ENCODE peak calls at places on chromosomes 2 and 18, in seven cellular contexts. O is H1, V is A549, Q is heart left ventricle, N is endothelial cell of umbilical vein, W is spleen, I is sigmoid colon. P is an unnamed sample.

GRCh38 chr2:147756103-147756502 is 88.7 kb upstream of the ACVR2A start:
- DNase-seq in O (no peak), V (no peak), Q (no peak), N (no peak), W (no peak), I (no peak), P (no peak)

GRCh38 chr2:27249891-27250651 is 12.8 kb downstream of the SLC30A3 start:
- DNase-seq in O (peak; percentile 93), V (peak; percentile 79), Q (peak; percentile 62), N (peak; percentile 64), W (peak; percentile 85), I (no peak), P (no peak)

GRCh38 chr18:61528961-61529360 is 195.7 kb downstream of the CDH20 start:
- DNase-seq in O (no peak), V (no peak), Q (no peak), N (no peak), W (no peak), I (no peak), P (no peak)

GRCh38 chr2:70190086-70190412 is 770 bp downstream of the C2orf42 start:
- DNase-seq in O (no peak), V (no peak), Q (no peak), N (no peak), W (no peak), I (no peak), P (no peak)

GRCh38 chr2:208939852-208940251 is 484.0 kb upstream of the MAP2 start:
- DNase-seq in O (no peak), V (no peak), Q (no peak), N (no peak), W (no peak), I (no peak), P (no peak)

GRCh38 chr2:157312866-157313486 is 12.6 kb downstream of the ERMN start:
- DNase-seq in O (no peak), V (no peak), Q (no peak), N (no peak), W (no peak), I (no peak), P (no peak)

GRCh38 chr18:985301-985700 is 80.6 kb downstream of the ADCYAP1 start:
- DNase-seq in O (no peak), V (no peak), Q (peak; percentile 25), N (no peak), W (no peak), I (no peak), P (no peak)

GRCh38 chr2:176293334-176293733 is 24.1 kb downstream of the MTX2 start:
- DNase-seq in O (no peak), V (no peak), Q (no peak), N (no peak), W (no peak), I (no peak), P (no peak)

GRCh38 chr2:47357475-47357874 is 45.5 kb upstream of the MSH2 start:
- DNase-seq in O (no peak), V (no peak), Q (peak; percentile 39), N (peak; percentile 42), W (no peak), I (peak; percentile 74), P (no peak)

GRCh38 chr2:152861349-152861942 is 143.0 kb downstream of the ARL6IP6 start:
- DNase-seq in O (peak; percentile 63), V (peak; percentile 35), Q (no peak), N (peak; percentile 30), W (no peak), I (no peak), P (no peak)

GRCh38 chr2:191901031-191901430 is 54.1 kb upstream of the CAVIN2 start:
- DNase-seq in O (no peak), V (no peak), Q (no peak), N (no peak), W (no peak), I (no peak), P (no peak)

GRCh38 chr2:111618577-111618930 is 265.4 kb downstream of the ANAPC1 start:
- DNase-seq in O (no peak), V (no peak), Q (peak; percentile 43), N (peak; percentile 22), W (peak; percentile 84), I (no peak), P (no peak)

GRCh38 chr2:7646024-7646423 is 728.8 kb downstream of the RNF144A start:
- DNase-seq in O (no peak), V (no peak), Q (no peak), N (no peak), W (no peak), I (no peak), P (no peak)

GRCh38 chr2:223797811-223798721 is 39.3 kb downstream of the AP1S3 start:
- DNase-seq in O (no peak), V (peak; percentile 14), Q (no peak), N (peak; percentile 73), W (no peak), I (no peak), P (no peak)

GRCh38 chr2:63494100-63494499 is 94.2 kb downstream of the WDPCP start:
- DNase-seq in O (no peak), V (no peak), Q (no peak), N (no peak), W (no peak), I (no peak), P (no peak)

GRCh38 chr2:11389551-11390528 is 45.4 kb upstream of the ROCK2 start:
- DNase-seq in O (no peak), V (peak; percentile 98), Q (no peak), N (peak; percentile 62), W (no peak), I (no peak), P (no peak)

GRCh38 chr2:18516112-18516511 is 44.3 kb downstream of the RDH14 start:
- DNase-seq in O (no peak), V (no peak), Q (no peak), N (no peak), W (no peak), I (no peak), P (no peak)

GRCh38 chr2:70141754-70142589 is 48.8 kb downstream of the C2orf42 start:
- DNase-seq in O (peak; percentile 81), V (peak; percentile 51), Q (no peak), N (peak; percentile 61), W (no peak), I (no peak), P (peak; percentile 35)

GRCh38 chr2:142786922-142787702 is 90.4 kb upstream of the KYNU start:
- DNase-seq in O (no peak), V (no peak), Q (no peak), N (no peak), W (no peak), I (no peak), P (no peak)

GRCh38 chr2:161990036-161990435 is 84.0 kb downstream of the DPP4 start:
- DNase-seq in O (no peak), V (no peak), Q (no peak), N (no peak), W (no peak), I (no peak), P (no peak)

GRCh38 chr2:25041307-25041927 is 459 bp upstream of the EFR3B start:
- DNase-seq in O (peak; percentile 83), V (peak; percentile 92), Q (peak; percentile 74), N (peak; percentile 22), W (peak; percentile 89), I (peak; percentile 80), P (peak; percentile 36)
- TF ChIP-seq POLR2A in O (no peak), V (peak; percentile 75), Q (no peak), N (no peak), W (no peak), I (no peak), P (no peak)

GRCh38 chr2:28751102-28751955 is at the start of gene PPP1CB:
- DNase-seq in O (peak; percentile 91), V (peak; percentile 88), Q (peak; percentile 98), N (peak; percentile 98), W (peak; percentile 99), I (peak; percentile 98), P (peak; percentile 95)

GRCh38 chr2:28751956-28752607 is 452 bp downstream of the PPP1CB start:
- DNase-seq in O (peak; percentile 80), V (no peak), Q (no peak), N (no peak), W (peak; percentile 95), I (peak; percentile 74), P (no peak)

GRCh38 chr2:28754321-28754720 is 2.7 kb downstream of the PPP1CB start:
- DNase-seq in O (no peak), V (no peak), Q (no peak), N (no peak), W (no peak), I (no peak), P (no peak)

GRCh38 chr2:28753043-28753683 is 1.5 kb downstream of the PPP1CB start:
- DNase-seq in O (no peak), V (peak; percentile 69), Q (peak; percentile 68), N (peak; percentile 86), W (peak; percentile 79), I (peak; percentile 86), P (peak; percentile 68)

DNA sequence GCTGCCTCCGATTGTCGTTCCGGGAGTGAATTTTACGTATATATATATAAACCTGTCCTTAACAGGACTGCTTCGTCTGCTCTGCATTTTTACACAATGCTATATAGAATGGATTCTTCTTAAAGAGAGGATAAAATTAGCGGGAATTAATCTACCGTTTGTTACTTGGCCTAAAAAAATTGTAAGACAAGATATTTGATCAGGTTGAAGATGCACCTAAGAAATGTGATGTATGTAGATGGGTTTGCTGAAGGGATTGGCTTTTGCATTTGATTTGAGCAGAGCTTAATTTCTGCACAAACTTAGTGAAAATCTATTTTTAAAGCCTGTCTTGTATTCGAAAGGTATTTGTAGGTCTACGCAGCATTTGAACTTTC is 966 bp downstream of the PPP1CB start:
- DNase-seq in O (no peak), V (no peak), Q (no peak), N (peak; percentile 40), W (no peak), I (no peak), P (no peak)
- H3K4me1 ChIP-seq in O (peaks cover 3% of the 10 kb centered on the region), V (peaks cover 47% of the 10 kb centered on the region), Q (peaks cover 56% of the 10 kb centered on the region), N (peaks cover 12% of the 10 kb centered on the region), W (peaks cover 68% of the 10 kb centered on the region), I (peaks cover 47% of the 10 kb centered on the region), P (peaks cover 14% of the 10 kb centered on the region)

GRCh38 chr2:215736653-215737290 is 276.6 kb downstream of the MREG start:
- DNase-seq in O (no peak), V (peak; percentile 20), Q (no peak), N (no peak), W (no peak), I (no peak), P (no peak)

GRCh38 chr2:215738360-215738759 is 275.0 kb downstream of the MREG start:
- DNase-seq in O (no peak), V (no peak), Q (no peak), N (no peak), W (no peak), I (no peak), P (no peak)

GRCh38 chr2:215740071-215740470 is 273.3 kb downstream of the MREG start:
- DNase-seq in O (no peak), V (no peak), Q (no peak), N (no peak), W (no peak), I (no peak), P (no peak)

DNA sequence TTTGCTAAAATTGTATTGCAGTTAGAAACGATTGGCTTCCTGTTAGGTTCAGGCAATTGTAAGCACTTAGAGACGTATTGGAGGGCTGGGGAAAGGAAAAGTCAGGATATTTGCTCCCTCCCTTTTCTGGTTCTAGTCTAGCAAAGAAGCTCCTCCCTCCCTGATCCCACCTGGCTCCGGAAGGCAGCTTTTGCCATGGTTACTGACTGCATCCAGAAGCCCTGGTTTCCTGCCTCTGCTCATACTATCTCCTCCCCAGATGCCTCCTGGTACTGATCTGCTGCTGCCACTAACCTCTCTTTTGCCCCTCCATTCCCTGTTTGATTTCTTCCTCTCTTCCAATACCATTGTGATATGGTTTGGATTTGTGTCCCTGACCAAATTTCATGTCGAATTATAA is 275.9 kb downstream of the MREG start:
- DNase-seq in O (no peak), V (no peak), Q (no peak), N (no peak), W (no peak), I (no peak), P (no peak)
- TF ChIP-seq POLR2A in O (no peak), V (no peak), Q (no peak), N (no peak), W (no peak), I (no peak), P (no peak)

GRCh38 chr2:60215295-60215990 is 338.0 kb downstream of the BCL11A start:
- DNase-seq in O (no peak), V (no peak), Q (no peak), N (no peak), W (no peak), I (peak; percentile 74), P (no peak)
- H3K4me1 ChIP-seq in O (no peaks in the 10 kb centered on the region), V (no peaks in the 10 kb centered on the region), Q (peaks cover 5% of the 10 kb centered on the region), N (no peaks in the 10 kb centered on the region), W (no peaks in the 10 kb centered on the region), I (peaks cover 17% of the 10 kb centered on the region), P (no peaks in the 10 kb centered on the region)